ENCODE peak calls at places on chromosomes 13 and 19, in nine cellular contexts. I is cardiac fibroblast, C is AG10803, Q is heart right ventricle, M is dorsolateral prefrontal cortex, E is thoracic aorta, A is left lung, O is OCI-LY7, D is cardiac muscle cell. W is an unnamed sample.

GRCh38 chr13:21399741-21400140 is 59.4 kb downstream of the ZDHHC20 start:
- DNase-seq in I (peak; percentile 18), C (no peak), Q (no peak), M (no peak), E (no peak), A (no peak), O (no peak), D (no peak), W (no peak)

GRCh38 chr13:79581870-79582315 is 100.9 kb downstream of the NDFIP2 start:
- DNase-seq in I (peak; percentile 63), C (peak; percentile 54), Q (peak; percentile 35), M (peak; percentile 53), E (no peak), A (peak; percentile 43), O (no peak), D (no peak), W (no peak)

GRCh38 chr13:106186366-106187030 is 349.0 kb downstream of the EFNB2 start:
- DNase-seq in I (peak; percentile 76), C (no peak), Q (no peak), M (no peak), E (no peak), A (no peak), O (no peak), D (no peak), W (no peak)

GRCh38 chr13:108496364-108497215 is 132.8 kb upstream of the MYO16 start:
- DNase-seq in I (peak; percentile 19), C (no peak), Q (no peak), M (no peak), E (no peak), A (no peak), O (no peak), D (peak; percentile 23), W (no peak)

GRCh38 chr13:27171244-27171829 is at the start of gene USP12:
- DNase-seq in I (no peak), C (peak; percentile 12), Q (peak; percentile 43), M (peak; percentile 57), E (peak; percentile 15), A (no peak), O (peak; percentile 63), D (peak; percentile 79), W (no peak)

GRCh38 chr19:48999481-49000325 is 6.0 kb downstream of the RUVBL2 start:
- DNase-seq in I (peak; percentile 81), C (peak; percentile 74), Q (peak; percentile 52), M (no peak), E (no peak), A (no peak), O (peak; percentile 78), D (peak; percentile 82), W (no peak)

GRCh38 chr13:40706439-40706838 is 40.0 kb upstream of the FOXO1 start:
- DNase-seq in I (no peak), C (no peak), Q (no peak), M (no peak), E (no peak), A (no peak), O (peak; percentile 60), D (no peak), W (no peak)

GRCh38 chr13:75372517-75372916 is 109.5 kb downstream of the TBC1D4 start:
- DNase-seq in I (peak; percentile 77), C (peak; percentile 59), Q (no peak), M (no peak), E (no peak), A (no peak), O (peak; percentile 74), D (peak; percentile 54), W (no peak)

GRCh38 chr19:55546822-55547614 is 1.7 kb upstream of the SBK3 start:
- DNase-seq in I (peak; percentile 81), C (peak; percentile 67), Q (peak; percentile 87), M (no peak), E (peak; percentile 68), A (peak; percentile 87), O (no peak), D (no peak), W (peak; percentile 53)

GRCh38 chr13:100773923-100774641 is 99.5 kb upstream of the TMTC4 start:
- DNase-seq in I (no peak), C (no peak), Q (no peak), M (no peak), E (no peak), A (no peak), O (no peak), D (no peak), W (no peak)

GRCh38 chr19:15283141-15283885 is 49.0 kb downstream of the BRD4 start:
- DNase-seq in I (peak; percentile 69), C (peak; percentile 92), Q (no peak), M (no peak), E (peak; percentile 63), A (no peak), O (no peak), D (peak; percentile 19), W (no peak)

GRCh38 chr13:100542546-100543156 is 45.9 kb downstream of the GGACT start:
- DNase-seq in I (peak; percentile 57), C (peak; percentile 61), Q (no peak), M (no peak), E (no peak), A (no peak), O (peak; percentile 45), D (no peak), W (no peak)

GRCh38 chr19:30391554-30392551 is 19.7 kb downstream of the ZNF536 start:
- DNase-seq in I (no peak), C (peak; percentile 95), Q (no peak), M (no peak), E (no peak), A (no peak), O (no peak), D (no peak), W (no peak)

GRCh38 chr13:33497146-33497845 is 211.7 kb upstream of the STARD13 start:
- DNase-seq in I (peak; percentile 64), C (no peak), Q (no peak), M (no peak), E (no peak), A (no peak), O (no peak), D (no peak), W (no peak)

GRCh38 chr13:53191091-53191490 is 162.5 kb downstream of the OLFM4 start:
- DNase-seq in I (peak; percentile 20), C (peak; percentile 32), Q (no peak), M (no peak), E (no peak), A (no peak), O (no peak), D (peak; percentile 11), W (no peak)

GRCh38 chr19:8831373-8831772 is 731 bp downstream of the ZNF558 start:
- DNase-seq in I (no peak), C (no peak), Q (no peak), M (no peak), E (no peak), A (no peak), O (no peak), D (no peak), W (no peak)

DNA sequence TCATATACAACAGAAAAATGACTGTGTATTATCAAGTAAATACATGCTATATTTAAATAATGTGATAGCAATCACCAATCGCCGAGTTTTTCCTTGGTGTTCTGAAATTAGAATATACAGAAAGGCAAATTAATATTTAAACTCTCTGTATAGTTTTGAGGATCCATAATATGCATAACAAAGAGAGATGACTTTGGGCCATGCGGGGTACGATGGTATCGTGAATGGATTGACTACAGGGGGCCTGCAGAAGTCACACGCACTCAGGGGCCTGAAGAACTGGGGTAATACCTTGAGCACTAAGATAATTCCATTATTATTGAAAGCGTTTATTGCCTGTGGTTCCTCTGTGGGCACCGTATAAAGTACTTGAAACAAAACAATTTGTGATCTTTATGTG is 314.0 kb downstream of the TEX29 start:
- DNase-seq in I (no peak), C (no peak), Q (no peak), M (no peak), E (no peak), A (no peak), O (no peak), D (no peak), W (no peak)
- TF ChIP-seq CTCF in I (no peak), C (no peak), Q (no peak), M (no peak), E (no peak), A (no peak), O (no peak), D (no peak), W (no peak)

GRCh38 chr19:11197291-11198174 is at the start of gene KANK2:
- DNase-seq in I (peak; percentile 75), C (peak; percentile 63), Q (peak; percentile 91), M (peak; percentile 87), E (no peak), A (peak; percentile 94), O (peak; percentile 86), D (peak; percentile 87), W (no peak)
- TF ChIP-seq CTCF in I (no peak), C (no peak), Q (no peak), M (peak; percentile 6), E (no peak), A (no peak), O (no peak), D (no peak), W (no peak)

GRCh38 chr19:1774999-1775772 is 21.9 kb downstream of the ONECUT3 start:
- DNase-seq in I (peak; percentile 33), C (no peak), Q (no peak), M (no peak), E (no peak), A (no peak), O (peak; percentile 29), D (no peak), W (no peak)
- TF ChIP-seq CTCF in I (peak; percentile 49), C (peak; percentile 11), Q (peak; percentile 39), M (peak; percentile 32), E (peak; percentile 26), A (peak; percentile 24), O (peak; percentile 89), D (peak; percentile 60), W (peak; percentile 92)

GRCh38 chr19:46513461-46514236 is 18.0 kb upstream of the PNMA8B start:
- DNase-seq in I (peak; percentile 79), C (peak; percentile 73), Q (peak; percentile 80), M (peak; percentile 90), E (no peak), A (peak; percentile 91), O (peak; percentile 85), D (peak; percentile 87), W (no peak)

GRCh38 chr19:46515290-46515609 is 19.6 kb upstream of the PNMA8B start:
- DNase-seq in I (no peak), C (no peak), Q (no peak), M (no peak), E (no peak), A (no peak), O (no peak), D (no peak), W (no peak)

GRCh38 chr19:46517471-46517870 is 21.8 kb upstream of the PNMA8B start:
- DNase-seq in I (no peak), C (no peak), Q (no peak), M (no peak), E (no peak), A (peak; percentile 4), O (no peak), D (no peak), W (no peak)

GRCh38 chr19:46514589-46515289 is 19.1 kb upstream of the PNMA8B start:
- DNase-seq in I (no peak), C (no peak), Q (no peak), M (no peak), E (no peak), A (peak; percentile 9), O (no peak), D (no peak), W (no peak)

DNA sequence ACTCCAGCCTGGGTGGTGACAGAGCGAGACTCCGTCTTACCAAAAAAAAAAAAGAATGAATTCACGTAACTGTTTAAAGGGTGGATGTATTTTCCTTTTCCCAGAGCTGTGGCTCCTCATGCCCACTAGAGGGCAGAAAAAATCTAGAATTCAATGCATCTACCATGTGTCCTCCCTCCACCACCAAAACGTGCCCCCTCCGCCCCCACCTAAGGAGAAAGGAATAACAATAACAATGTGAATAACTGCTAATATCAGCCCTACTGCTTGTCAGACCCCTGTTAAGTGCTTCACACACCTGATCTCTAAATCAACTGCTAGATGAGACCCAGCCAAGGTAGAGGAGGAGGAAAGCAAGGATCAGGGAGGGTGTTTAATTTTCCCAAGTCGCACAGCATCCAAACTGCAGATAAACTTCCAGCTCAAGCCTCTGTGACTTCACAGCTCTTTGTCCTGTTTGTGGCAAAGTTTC is 20.2 kb upstream of the PNMA8B start:
- DNase-seq in I (peak; percentile 61), C (peak; percentile 40), Q (no peak), M (no peak), E (no peak), A (no peak), O (peak; percentile 68), D (peak; percentile 34), W (no peak)
- TF ChIP-seq CTCF in I (peak; percentile 71), C (peak; percentile 72), Q (peak; percentile 57), M (peak; percentile 82), E (peak; percentile 72), A (peak; percentile 61), O (peak; percentile 83), D (peak; percentile 73), W (peak; percentile 78)